ENCODE peak calls at places on chromosomes 5 and 9, in seven cellular contexts. One of them, this sample, is unnamed.

GRCh38 chr9:90340421-90340820 is 302.2 kb downstream of the DIRAS2 start:
- DNase-seq in activated CD4-positive, alpha-beta T cell treated with anti-CD3 and anti-CD28 coated beads, Interleukin-2, amount 50 U/mL, for 1 hour: no peak
- DNase-seq in psoas muscle: no peak
- DNase-seq in GM13977: no peak
- DNase-seq in dermis blood vessel endothelial cell: no peak
- DNase-seq in dermis microvascular lymphatic vessel endothelial cell: no peak
- DNase-seq in stimulated activated CD4-positive, alpha-beta T cell treated with anti-CD3 and anti-CD28 coated beads, Interleukin-2, amount 100 ng/mL, for 48 hours: no peak
- DNase-seq in this sample: no peak

GRCh38 chr9:81562221-81563019 is 126.9 kb downstream of the TLE1 start:
- DNase-seq in activated CD4-positive, alpha-beta T cell treated with anti-CD3 and anti-CD28 coated beads, Interleukin-2, amount 50 U/mL, for 1 hour: no peak
- DNase-seq in psoas muscle: peak
- DNase-seq in GM13977: no peak
- DNase-seq in dermis blood vessel endothelial cell: peak
- DNase-seq in dermis microvascular lymphatic vessel endothelial cell: peak
- DNase-seq in stimulated activated CD4-positive, alpha-beta T cell treated with anti-CD3 and anti-CD28 coated beads, Interleukin-2, amount 100 ng/mL, for 48 hours: no peak
- DNase-seq in this sample: peak

GRCh38 chr9:84300271-84300670 is 40.3 kb downstream of the SLC28A3 start:
- DNase-seq in activated CD4-positive, alpha-beta T cell treated with anti-CD3 and anti-CD28 coated beads, Interleukin-2, amount 50 U/mL, for 1 hour: no peak
- DNase-seq in psoas muscle: no peak
- DNase-seq in GM13977: no peak
- DNase-seq in dermis blood vessel endothelial cell: no peak
- DNase-seq in dermis microvascular lymphatic vessel endothelial cell: no peak
- DNase-seq in stimulated activated CD4-positive, alpha-beta T cell treated with anti-CD3 and anti-CD28 coated beads, Interleukin-2, amount 100 ng/mL, for 48 hours: no peak
- DNase-seq in this sample: no peak

GRCh38 chr5:159657766-159658165 is 258.5 kb upstream of the ADRA1B start:
- DNase-seq in activated CD4-positive, alpha-beta T cell treated with anti-CD3 and anti-CD28 coated beads, Interleukin-2, amount 50 U/mL, for 1 hour: no peak
- DNase-seq in psoas muscle: peak
- DNase-seq in GM13977: no peak
- DNase-seq in dermis blood vessel endothelial cell: no peak
- DNase-seq in dermis microvascular lymphatic vessel endothelial cell: no peak
- DNase-seq in stimulated activated CD4-positive, alpha-beta T cell treated with anti-CD3 and anti-CD28 coated beads, Interleukin-2, amount 100 ng/mL, for 48 hours: no peak
- DNase-seq in this sample: no peak

GRCh38 chr9:72633966-72634365 is 112.6 kb downstream of the TMC1 start:
- DNase-seq in activated CD4-positive, alpha-beta T cell treated with anti-CD3 and anti-CD28 coated beads, Interleukin-2, amount 50 U/mL, for 1 hour: no peak
- DNase-seq in psoas muscle: no peak
- DNase-seq in GM13977: no peak
- DNase-seq in dermis blood vessel endothelial cell: peak
- DNase-seq in dermis microvascular lymphatic vessel endothelial cell: no peak
- DNase-seq in stimulated activated CD4-positive, alpha-beta T cell treated with anti-CD3 and anti-CD28 coated beads, Interleukin-2, amount 100 ng/mL, for 48 hours: peak
- DNase-seq in this sample: no peak

GRCh38 chr5:122152266-122152900 is 23.0 kb downstream of the ZNF474 start:
- DNase-seq in activated CD4-positive, alpha-beta T cell treated with anti-CD3 and anti-CD28 coated beads, Interleukin-2, amount 50 U/mL, for 1 hour: no peak
- DNase-seq in psoas muscle: no peak
- DNase-seq in GM13977: no peak
- DNase-seq in dermis blood vessel endothelial cell: no peak
- DNase-seq in dermis microvascular lymphatic vessel endothelial cell: no peak
- DNase-seq in stimulated activated CD4-positive, alpha-beta T cell treated with anti-CD3 and anti-CD28 coated beads, Interleukin-2, amount 100 ng/mL, for 48 hours: no peak
- DNase-seq in this sample: no peak

GRCh38 chr9:37002413-37003217 is 31.5 kb downstream of the PAX5 start:
- DNase-seq in activated CD4-positive, alpha-beta T cell treated with anti-CD3 and anti-CD28 coated beads, Interleukin-2, amount 50 U/mL, for 1 hour: no peak
- DNase-seq in psoas muscle: no peak
- DNase-seq in GM13977: no peak
- DNase-seq in dermis blood vessel endothelial cell: no peak
- DNase-seq in dermis microvascular lymphatic vessel endothelial cell: no peak
- DNase-seq in stimulated activated CD4-positive, alpha-beta T cell treated with anti-CD3 and anti-CD28 coated beads, Interleukin-2, amount 100 ng/mL, for 48 hours: no peak
- DNase-seq in this sample: no peak

GRCh38 chr5:154653418-154653763 is 101.8 kb upstream of the LARP1 start:
- DNase-seq in activated CD4-positive, alpha-beta T cell treated with anti-CD3 and anti-CD28 coated beads, Interleukin-2, amount 50 U/mL, for 1 hour: no peak
- DNase-seq in psoas muscle: no peak
- DNase-seq in GM13977: no peak
- DNase-seq in dermis blood vessel endothelial cell: no peak
- DNase-seq in dermis microvascular lymphatic vessel endothelial cell: no peak
- DNase-seq in stimulated activated CD4-positive, alpha-beta T cell treated with anti-CD3 and anti-CD28 coated beads, Interleukin-2, amount 100 ng/mL, for 48 hours: no peak
- DNase-seq in this sample: no peak

GRCh38 chr5:77773734-77774280 is 2.3 kb downstream of the TBCA start:
- DNase-seq in activated CD4-positive, alpha-beta T cell treated with anti-CD3 and anti-CD28 coated beads, Interleukin-2, amount 50 U/mL, for 1 hour: no peak
- DNase-seq in psoas muscle: no peak
- DNase-seq in GM13977: no peak
- DNase-seq in dermis blood vessel endothelial cell: no peak
- DNase-seq in dermis microvascular lymphatic vessel endothelial cell: no peak
- DNase-seq in stimulated activated CD4-positive, alpha-beta T cell treated with anti-CD3 and anti-CD28 coated beads, Interleukin-2, amount 100 ng/mL, for 48 hours: no peak
- DNase-seq in this sample: no peak

This sample was measured in Panc1.